ENCODE peak calls at places on chromosomes 2 and 18, in five cellular contexts. F is upper lobe of right lung, G is WTC11, A is Panc1, W is Calu3. J is an unnamed sample.

GRCh38 chr2:21916934-21917522 is 793.3 kb downstream of the TDRD15 start:
- DNase-seq in F (no peak), A (no peak), G (no peak), W (no peak), J (no peak)

GRCh38 chr2:219289537-219290361 is 10.6 kb downstream of the DNAJB2 start:
- DNase-seq in G (no peak), W (peak), F (peak), A (no peak), J (no peak)

GRCh38 chr2:239369631-239370161 is 31.1 kb downstream of the HDAC4 start:
- DNase-seq in F (peak), G (no peak), W (no peak), A (no peak), J (peak)

GRCh38 chr2:109435866-109436634 is 177.7 kb downstream of the SEPTIN10 start:
- DNase-seq in F (peak), A (no peak), G (no peak), W (no peak), J (peak)

GRCh38 chr18:79927597-79928562 is 23.6 kb downstream of the SLC66A2 start:
- DNase-seq in F (peak), A (no peak), G (peak), W (no peak), J (peak)

GRCh38 chr2:216115224-216115582 is 6.1 kb downstream of the XRCC5 start:
- DNase-seq in G (no peak), A (no peak), W (peak), F (no peak), J (no peak)

GRCh38 chr2:59044733-59045132 is 803.6 kb upstream of the FANCL start:
- DNase-seq in G (no peak), A (no peak), F (no peak), W (no peak), J (no peak)

GRCh38 chr2:56014075-56014730 is 90.6 kb upstream of the EFEMP1 start:
- DNase-seq in W (no peak), G (no peak), F (no peak), A (no peak), J (no peak)

GRCh38 chr2:141038341-141038740 is 1092.5 kb downstream of the LRP1B start:
- DNase-seq in G (no peak), A (no peak), F (no peak), W (no peak), J (no peak)

GRCh38 chr2:206858972-206859739 is 80.2 kb upstream of the CPO start:
- DNase-seq in W (no peak), G (no peak), F (no peak), A (no peak), J (no peak)

GRCh38 chr2:70672990-70673647 is 94.9 kb downstream of the ADD2 start:
- DNase-seq in W (no peak), G (no peak), A (no peak), F (no peak), J (no peak)

GRCh38 chr2:151575338-151575737 is 158.9 kb downstream of the NEB start:
- DNase-seq in G (no peak), A (no peak), W (no peak), F (no peak), J (no peak)

GRCh38 chr2:11013196-11013595 is 101.5 kb downstream of the KCNF1 start:
- DNase-seq in A (no peak), F (no peak), W (no peak), G (no peak), J (no peak)

GRCh38 chr2:216015722-216016464 is 2.5 kb upstream of the MREG start:
- DNase-seq in W (no peak), A (no peak), G (no peak), F (no peak), J (no peak)

GRCh38 chr18:76875390-76876330 is 53.3 kb downstream of the ZNF236 start:
- DNase-seq in G (peak), A (peak), W (peak), F (no peak), J (no peak)

GRCh38 chr18:79577451-79578395 is 101.9 kb upstream of the CTDP1 start:
- DNase-seq in G (no peak), A (no peak), F (peak), W (no peak), J (no peak)

GRCh38 chr2:239684271-239684670 is 283.5 kb upstream of the HDAC4 start:
- DNase-seq in W (no peak), F (no peak), A (no peak), G (no peak), J (no peak)

GRCh38 chr2:102355526-102356380 is at the start of gene IL18R1:
- DNase-seq in G (peak), F (peak), W (peak), A (no peak), J (peak)

GRCh38 chr2:211174631-211175030 is 618.2 kb downstream of the CPS1 start:
- DNase-seq in W (no peak), A (no peak), F (no peak), G (no peak), J (no peak)

GRCh38 chr18:73556904-73557303 is 590.7 kb downstream of the FBXO15 start:
- DNase-seq in W (no peak), A (no peak), F (no peak), G (no peak), J (no peak)

GRCh38 chr2:163774862-163775261 is 39.1 kb upstream of the FIGN start:
- DNase-seq in A (no peak), W (peak), F (no peak), G (no peak), J (no peak)

GRCh38 chr18:63705401-63705800 is 2.6 kb downstream of the SERPINB11 start:
- DNase-seq in A (no peak), G (no peak), W (no peak), F (no peak), J (no peak)

GRCh38 chr2:106584304-106584954 is 97.3 kb downstream of the CD8B2 start:
- DNase-seq in A (no peak), W (no peak), G (peak), F (peak), J (no peak)

GRCh38 chr2:217639481-217639880 is 363.3 kb downstream of the TNS1 start:
- DNase-seq in W (no peak), A (no peak), G (no peak), F (no peak), J (no peak)

GRCh38 chr2:11677146-11678055 is 7.4 kb upstream of the NTSR2 start:
- DNase-seq in W (no peak), G (peak), A (no peak), F (peak), J (no peak)

DNA sequence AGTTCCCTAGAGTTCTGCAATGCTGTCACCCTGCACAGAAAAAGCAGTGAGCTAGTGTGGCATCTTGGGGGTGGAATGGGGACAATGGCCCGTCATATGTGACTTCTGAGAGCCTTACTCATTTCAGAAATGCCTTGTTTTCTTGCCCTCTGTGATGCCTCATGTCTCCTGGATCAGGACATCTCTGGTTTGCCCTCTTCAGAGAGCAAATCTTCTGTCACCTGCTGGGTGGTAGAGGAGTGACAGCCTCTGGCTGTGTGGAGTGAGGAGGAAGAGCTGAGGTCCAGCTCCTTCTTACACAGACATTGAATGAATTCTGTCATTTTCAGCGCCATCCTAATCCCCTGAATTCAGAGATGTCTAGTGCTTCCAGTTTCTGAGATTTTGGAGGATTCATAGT is 55.6 kb upstream of the PHLPP1 start:
- DNase-seq in G (no peak), F (no peak), W (no peak), A (no peak), J (no peak)
- TF ChIP-seq CTCF in G (no peak), F (no peak), W (no peak), A (no peak), J (no peak)

DNA sequence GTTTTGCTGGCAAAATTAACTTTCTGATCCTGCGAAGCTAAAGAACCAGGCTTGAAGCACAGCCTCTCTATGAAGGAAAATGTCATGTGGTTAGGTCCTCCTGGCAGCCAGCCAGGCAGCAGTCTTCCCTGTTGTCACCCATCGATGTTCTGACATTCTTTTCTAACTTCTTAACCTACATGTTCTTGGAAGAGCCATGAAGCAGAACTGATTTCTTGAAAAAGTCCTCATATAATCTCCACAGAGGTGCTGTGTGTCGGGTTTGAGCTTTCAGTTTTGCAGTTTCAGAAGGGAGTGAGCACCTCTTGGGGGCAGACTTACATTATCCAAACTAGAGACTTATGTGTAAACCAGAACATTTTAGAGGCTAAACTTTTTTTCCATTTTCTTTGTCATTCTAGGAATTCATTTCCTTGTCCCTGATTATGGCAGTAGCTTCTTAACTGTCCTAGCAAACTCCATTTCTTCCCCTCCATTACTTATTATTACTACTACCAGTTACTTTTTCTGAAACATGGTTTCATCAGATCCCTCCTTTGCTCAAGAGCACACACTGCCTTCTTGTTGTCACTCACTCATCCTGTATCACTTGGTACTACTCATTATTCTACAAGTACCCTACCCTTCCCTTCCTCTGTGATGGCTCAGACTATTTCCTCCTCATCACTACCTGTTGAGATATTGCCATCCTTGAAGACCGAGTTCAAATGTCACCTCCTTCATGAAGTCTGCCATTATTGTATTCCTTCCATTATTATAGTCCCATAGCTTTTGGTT is 31.1 kb downstream of the DOK1 start:
- DNase-seq in A (no peak), F (peak), W (no peak), G (no peak), J (no peak)
- TF ChIP-seq CTCF in A (peak), F (no peak), W (no peak), G (no peak), J (no peak)

GRCh38 chr2:134137182-134137595 is 116.7 kb upstream of the MGAT5 start:
- DNase-seq in F (peak), W (peak), A (no peak), G (no peak), J (no peak)
- TF ChIP-seq CTCF in F (no peak), W (no peak), A (no peak), G (no peak), J (no peak)

GRCh38 chr2:159208449-159208848 is 78.1 kb downstream of the WDSUB1 start:
- DNase-seq in F (no peak), G (no peak), W (no peak), A (no peak), J (no peak)
- TF ChIP-seq CTCF in F (no peak), G (no peak), W (no peak), A (no peak), J (no peak)

GRCh38 chr2:111053266-111053665 is 67.4 kb upstream of the BCL2L11 start:
- DNase-seq in W (no peak), G (no peak), F (no peak), A (no peak), J (no peak)

GRCh38 chr2:111049792-111050640 is 70.7 kb upstream of the BCL2L11 start:
- DNase-seq in F (no peak), G (no peak), A (no peak), W (no peak), J (no peak)

GRCh38 chr2:111048856-111049551 is 71.7 kb upstream of the BCL2L11 start:
- DNase-seq in W (no peak), F (no peak), G (no peak), A (no peak), J (no peak)

GRCh38 chr2:111052621-111053020 is 68.1 kb upstream of the BCL2L11 start:
- DNase-seq in W (no peak), G (no peak), F (no peak), A (no peak), J (no peak)

GRCh38 chr2:111050701-111051376 is 69.9 kb upstream of the BCL2L11 start:
- DNase-seq in A (no peak), F (no peak), W (no peak), G (no peak), J (no peak)
- TF ChIP-seq CTCF in A (no peak), F (no peak), W (no peak), G (no peak), J (no peak)

GRCh38 chr2:46657042-46657504 is 177.7 kb downstream of the TMEM247 start:
- DNase-seq in F (no peak), G (no peak), W (no peak), A (no peak), J (no peak)
- TF ChIP-seq CTCF in F (peak), G (no peak), W (peak), A (peak), J (peak)

DNA sequence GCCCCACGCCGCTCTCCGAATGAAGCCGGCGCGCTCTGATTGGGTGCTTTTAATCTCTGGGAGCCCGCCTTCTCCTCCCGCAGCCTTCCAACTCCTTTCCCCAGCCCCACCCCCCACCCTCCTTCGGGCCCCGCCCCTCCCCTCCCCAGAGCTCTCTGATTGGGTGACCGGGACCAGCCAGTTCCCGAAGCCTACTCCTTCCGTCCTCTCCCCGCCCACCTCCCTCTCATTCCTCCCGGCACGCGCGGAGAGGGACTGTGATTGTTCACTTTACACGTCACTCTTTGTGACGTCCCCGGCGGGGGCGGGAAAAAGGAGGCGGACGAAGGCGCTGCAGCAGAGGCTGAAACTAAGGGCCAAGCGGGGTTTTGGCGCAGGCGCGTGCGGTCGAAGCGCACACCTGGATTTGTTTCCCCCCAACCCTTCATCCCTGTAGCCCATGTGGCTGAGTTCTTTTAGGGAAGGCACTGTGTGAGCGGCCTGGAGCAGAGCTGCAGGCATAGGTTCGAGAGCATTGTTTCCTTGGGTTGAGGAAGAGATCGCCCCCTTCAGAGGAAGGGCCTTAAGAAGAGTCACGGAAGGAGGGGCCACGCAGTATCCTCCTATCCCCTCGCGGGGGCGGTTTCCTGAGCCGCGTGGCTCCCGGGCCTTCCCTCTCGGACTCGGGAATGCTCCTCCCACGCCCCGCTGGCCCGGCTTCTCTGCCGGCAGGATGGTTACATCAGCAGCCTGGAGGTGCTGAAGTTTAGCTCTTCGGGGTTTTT is at the start of gene MEX3C:
- DNase-seq in W (peak), F (peak), G (peak), A (peak), J (peak)
- TF ChIP-seq CTCF in W (peak), F (peak), G (no peak), A (no peak), J (no peak)

J was measured in CD14-positive monocyte.